ENCODE peak calls at places on chromosomes 16 and 17, in nine cellular contexts. V is Ammon's horn; D is MM.1S; I is Kasumi-1; Y is tibial artery; Q is left ventricle myocardium superior; M is stimulated activated effector memory CD8-positive, alpha-beta T cell treated with anti-CD3 and anti-CD28 coated beads, Interleukin-12 subunit alpha, Interleukin-12 subunit beta, amount 100 ng/mL, for 72 hours; H is NCI-H526 treated with DMSO at 0.1 percent for 48 hours; O is HAP-1. L is an unnamed sample.

GRCh38 chr17:43517161-43517560 is 29.0 kb downstream of the ETV4 start:
- DNase-seq in V (no peak), D (no peak), I (no peak), Y (peak), Q (no peak), M (no peak), H (no peak), O (no peak), L (no peak)

GRCh38 chr17:66152756-66153155 is 39.2 kb downstream of the CEP112 start:
- DNase-seq in V (no peak), D (no peak), I (no peak), Y (no peak), Q (no peak), M (no peak), H (no peak), O (no peak), L (no peak)

GRCh38 chr17:75394332-75394918 is 11.1 kb downstream of the GRB2 start:
- DNase-seq in V (no peak), D (no peak), I (peak), Y (no peak), Q (no peak), M (no peak), H (peak), O (no peak), L (no peak)

GRCh38 chr16:76614255-76614654 is 337.1 kb downstream of the CNTNAP4 start:
- DNase-seq in V (peak), D (no peak), I (no peak), Y (no peak), Q (no peak), M (no peak), H (no peak), O (no peak), L (no peak)

GRCh38 chr16:89330177-89330856 is 112.8 kb downstream of the ZNF778 start:
- DNase-seq in V (no peak), D (no peak), I (peak), Y (no peak), Q (peak), M (no peak), H (no peak), O (no peak), L (peak)

GRCh38 chr17:3027786-3028532 is 35.4 kb downstream of the OR1D5 start:
- DNase-seq in V (no peak), D (no peak), I (no peak), Y (no peak), Q (no peak), M (no peak), H (no peak), O (no peak), L (no peak)

GRCh38 chr16:52547001-52547833 is at the start of gene TOX3:
- DNase-seq in V (peak), D (no peak), I (no peak), Y (no peak), Q (no peak), M (no peak), H (peak), O (peak), L (no peak)

GRCh38 chr17:79837888-79838540 is 1.2 kb downstream of the CBX4 start:
- DNase-seq in V (no peak), D (peak), I (peak), Y (no peak), Q (no peak), M (peak), H (peak), O (no peak), L (no peak)

GRCh38 chr17:15213381-15214087 is 51.6 kb downstream of the PMP22 start:
- DNase-seq in V (no peak), D (no peak), I (peak), Y (no peak), Q (no peak), M (no peak), H (peak), O (no peak), L (no peak)

GRCh38 chr16:54027126-54027922 is 259.3 kb downstream of the IRX3 start:
- DNase-seq in V (no peak), D (no peak), I (no peak), Y (no peak), Q (no peak), M (no peak), H (no peak), O (no peak), L (peak)

GRCh38 chr16:50509521-50510341 is 38.5 kb upstream of the NKD1 start:
- DNase-seq in V (peak), D (no peak), I (peak), Y (no peak), Q (no peak), M (peak), H (peak), O (no peak), L (no peak)

GRCh38 chr17:82121660-82122629 is 23.9 kb upstream of the FASN start:
- DNase-seq in V (no peak), D (peak), I (no peak), Y (no peak), Q (no peak), M (no peak), H (no peak), O (no peak), L (no peak)

GRCh38 chr17:72494576-72494975 is 373.8 kb downstream of the SOX9 start:
- DNase-seq in V (no peak), D (no peak), I (no peak), Y (no peak), Q (no peak), M (no peak), H (no peak), O (no peak), L (no peak)